ENCODE peak calls at places on chromosomes 12 and 14, in eight cellular contexts. I is epithelial cell of prostate; Y is fibroblast of lung; H is lung; V is HepG2; Q is CD4-positive, CD25-positive, alpha-beta regulatory T cell; D is WERI-Rb-1; A is kidney. M is an unnamed sample.

GRCh38 chr14:61523751-61524150 is 171.6 kb upstream of the HIF1A start:
- DNase-seq in I (no peak), Y (no peak), H (no peak), V (no peak), Q (no peak), D (no peak), A (no peak), M (no peak)

GRCh38 chr12:1519642-1520041 is 74.7 kb downstream of the FBXL14 start:
- DNase-seq in I (no peak), Y (peak), H (no peak), V (no peak), Q (no peak), D (no peak), A (no peak), M (no peak)

GRCh38 chr14:80536456-80536855 is 325.2 kb upstream of the DIO2 start:
- DNase-seq in I (no peak), Y (peak), H (no peak), V (no peak), Q (no peak), D (no peak), A (no peak), M (no peak)

GRCh38 chr12:71683633-71684032 is 2.2 kb upstream of the TMEM19 start:
- DNase-seq in I (no peak), Y (no peak), H (no peak), V (no peak), Q (no peak), D (no peak), A (no peak), M (no peak)

GRCh38 chr14:54108481-54109471 is 152.2 kb upstream of the BMP4 start:
- DNase-seq in I (peak), Y (peak), H (no peak), V (peak), Q (no peak), D (no peak), A (no peak), M (no peak)

GRCh38 chr14:95043732-95044462 is 113.4 kb downstream of the DICER1 start:
- DNase-seq in I (no peak), Y (no peak), H (no peak), V (no peak), Q (no peak), D (no peak), A (no peak), M (no peak)

GRCh38 chr12:57219993-57220728 is 3.6 kb downstream of the NXPH4 start:
- DNase-seq in I (no peak), Y (no peak), H (no peak), V (no peak), Q (no peak), D (no peak), A (no peak), M (no peak)

GRCh38 chr14:75417674-75418073 is 10.1 kb upstream of the JDP2 start:
- DNase-seq in I (peak), Y (peak), H (no peak), V (peak), Q (no peak), D (no peak), A (no peak), M (no peak)

GRCh38 chr14:70655110-70655826 is 13.6 kb downstream of the TTC9 start:
- DNase-seq in I (no peak), Y (no peak), H (no peak), V (no peak), Q (peak), D (no peak), A (no peak), M (peak)

GRCh38 chr14:70652871-70653270 is 11.2 kb downstream of the TTC9 start:
- DNase-seq in I (no peak), Y (no peak), H (no peak), V (no peak), Q (no peak), D (no peak), A (no peak), M (no peak)

GRCh38 chr14:70654609-70655008 is 12.9 kb downstream of the TTC9 start:
- DNase-seq in I (no peak), Y (peak), H (no peak), V (no peak), Q (no peak), D (no peak), A (no peak), M (no peak)

GRCh38 chr14:70651522-70651921 is 9.8 kb downstream of the TTC9 start:
- DNase-seq in I (no peak), Y (no peak), H (no peak), V (no peak), Q (no peak), D (no peak), A (no peak), M (no peak)

DNA sequence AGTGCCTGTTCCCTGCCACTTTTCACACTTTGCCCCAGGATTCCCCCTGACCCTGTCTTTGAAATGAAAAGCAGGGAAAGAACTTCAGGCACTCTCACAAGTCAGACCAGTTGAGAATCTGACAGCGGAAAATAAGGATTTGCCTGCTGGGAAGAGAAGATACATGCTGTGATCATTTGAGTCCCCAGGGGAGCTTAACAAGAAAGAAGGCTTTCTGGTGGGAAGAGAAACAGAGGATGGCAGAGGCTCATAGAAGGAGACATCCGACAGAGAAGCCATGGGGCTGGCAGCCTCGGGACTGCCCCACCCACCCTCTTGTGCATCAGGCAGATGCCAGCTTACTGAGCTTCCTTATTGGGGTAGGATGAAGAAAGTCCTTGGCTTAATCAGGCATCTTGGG is 11.9 kb downstream of the TTC9 start:
- DNase-seq in I (no peak), Y (no peak), H (no peak), V (no peak), Q (no peak), D (no peak), A (no peak), M (no peak)
- H3K27ac ChIP-seq in I (no peak), Y (no peak), H (no peak), V (no peak), Q (peak), D (no peak), A (no peak), M (peak)

DNA sequence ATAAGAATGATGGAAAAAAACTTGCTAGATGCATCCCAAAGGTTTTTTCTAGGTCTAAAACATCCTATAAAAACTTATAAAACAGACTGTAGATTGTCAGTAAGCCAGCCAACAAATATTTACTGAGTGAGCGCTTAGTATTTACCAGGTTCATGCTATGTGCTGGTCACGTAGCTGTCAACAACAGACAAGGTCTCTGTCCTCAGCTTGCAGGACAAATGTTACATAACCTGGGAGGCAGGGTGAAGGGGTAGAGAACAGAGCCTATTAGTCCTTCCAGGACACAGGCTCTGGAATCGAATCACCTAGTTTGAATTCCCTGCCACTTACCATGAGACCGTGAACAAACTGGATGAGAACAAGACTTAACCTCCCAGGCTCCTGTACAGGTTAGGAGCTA is 6.4 kb downstream of the NFYB start:
- DNase-seq in I (no peak), Y (no peak), H (no peak), V (peak), Q (no peak), D (no peak), A (no peak), M (no peak)
- H3K27ac ChIP-seq in I (no peak), Y (no peak), H (no peak), V (peak), Q (no peak), D (no peak), A (no peak), M (no peak)

DNA sequence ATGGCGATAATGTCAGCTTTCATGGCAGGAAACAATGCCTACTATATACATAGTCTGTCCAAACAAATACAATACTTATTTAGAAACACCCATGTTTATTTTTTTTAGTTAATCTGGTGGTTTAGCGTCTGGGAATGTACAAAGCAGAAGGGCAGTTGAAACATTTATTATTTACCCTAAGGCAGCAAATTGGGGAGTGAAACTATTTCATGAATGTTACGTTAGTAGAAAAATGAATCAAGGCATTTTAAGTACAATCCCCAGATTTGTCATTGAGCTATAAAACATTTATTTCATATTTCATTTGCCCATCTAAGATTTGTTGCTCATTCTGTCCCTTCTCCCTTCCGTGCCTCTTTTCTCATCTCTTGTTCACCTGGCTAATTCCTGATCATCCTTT is 87.1 kb upstream of the ATF1 start:
- DNase-seq in I (no peak), Y (no peak), H (no peak), V (no peak), Q (no peak), D (no peak), A (no peak), M (no peak)
- H3K27ac ChIP-seq in I (no peak), Y (no peak), H (no peak), V (no peak), Q (no peak), D (no peak), A (no peak), M (no peak)

DNA sequence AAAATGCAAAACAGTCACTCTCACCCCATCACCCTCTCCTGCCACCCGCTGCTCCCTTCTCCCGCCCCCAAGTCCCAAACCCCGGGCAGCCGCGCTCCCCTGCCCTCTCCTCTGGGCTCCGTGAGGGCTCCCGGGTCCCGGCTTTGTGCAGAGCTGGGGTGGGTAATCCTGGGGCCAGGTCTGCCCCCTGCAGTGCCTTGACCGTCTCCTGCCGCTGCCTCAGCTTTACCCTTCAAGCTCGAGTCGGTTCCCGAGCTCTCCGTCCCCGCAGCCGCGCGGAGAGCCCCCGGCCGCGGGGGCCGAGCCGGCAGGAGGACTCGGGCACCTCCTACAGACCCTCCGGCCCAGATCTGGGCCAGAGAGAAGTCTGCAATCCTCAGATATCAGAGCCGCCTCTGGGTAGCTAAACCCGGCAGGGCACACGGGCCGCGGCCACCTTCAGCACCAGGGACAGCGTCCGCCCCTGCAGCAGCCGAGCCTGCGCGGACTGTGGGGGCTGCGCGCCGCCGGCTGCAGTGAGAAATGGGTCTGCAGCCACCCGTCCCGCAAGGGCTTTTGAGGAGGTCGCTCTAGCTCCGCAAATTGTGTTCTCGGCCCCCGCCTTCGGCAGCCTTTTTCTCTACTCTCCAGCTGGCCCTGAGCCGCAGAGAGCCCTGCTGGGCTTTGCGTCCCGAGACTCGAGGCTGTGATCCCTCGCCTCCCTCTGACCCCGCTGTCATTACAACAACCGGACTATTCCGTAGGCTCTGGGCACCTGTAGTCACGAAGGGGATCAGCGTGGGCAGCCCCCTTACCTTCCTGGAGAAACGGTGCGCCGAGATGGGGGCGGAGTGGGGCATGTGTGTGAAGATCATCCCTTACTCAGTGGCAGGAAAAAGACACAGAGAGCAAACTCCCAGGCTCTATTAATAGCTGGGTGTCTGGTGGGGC is 1.2 kb downstream of the PRMT8 start:
- DNase-seq in I (no peak), Y (peak), H (peak), V (peak), Q (no peak), D (peak), A (peak), M (no peak)
- H3K27ac ChIP-seq in I (no peak), Y (no peak), H (no peak), V (no peak), Q (no peak), D (no peak), A (no peak), M (no peak)

GRCh38 chr12:5480218-5480952 is 48.5 kb downstream of the NTF3 start:
- DNase-seq in I (no peak), Y (peak), H (no peak), V (no peak), Q (no peak), D (no peak), A (no peak), M (no peak)
- H3K27ac ChIP-seq in I (no peak), Y (no peak), H (no peak), V (no peak), Q (no peak), D (no peak), A (no peak), M (no peak)

GRCh38 chr14:90807060-90807459 is 9.2 kb downstream of the TTC7B start:
- DNase-seq in I (no peak), Y (no peak), H (no peak), V (no peak), Q (no peak), D (no peak), A (no peak), M (no peak)
- H3K27ac ChIP-seq in I (no peak), Y (no peak), H (no peak), V (no peak), Q (no peak), D (peak), A (peak), M (no peak)